ENCODE peak calls at places on chromosomes 16 and 17, in seven cellular contexts. I is NAMALWA; O is activated CD4-positive, alpha-beta T cell treated with anti-CD3 and anti-CD28 coated beads for 1 hour; H is body of pancreas; J is AG04450; M is NCI-H1436; Z is activated effector memory CD4-positive, alpha-beta T cell treated with Interleukin-2 at 50 U/mL for 16 hours. D is an unnamed sample.
A peak's percentile ranks its signal among the peaks of the same experiment; 100 is the strongest.

GRCh38 chr16:72203401-72203800 is 31.4 kb upstream of the PMFBP1 start:
- DNase-seq in I (peak; percentile 12), O (no peak), H (no peak), J (no peak), M (no peak), Z (no peak), D (no peak)

GRCh38 chr17:27980035-27980434 is 62.4 kb upstream of the NLK start:
- DNase-seq in I (no peak), O (no peak), H (no peak), J (peak; percentile 7), M (no peak), Z (no peak), D (no peak)

GRCh38 chr16:85563515-85564276 is 49.4 kb upstream of the GSE1 start:
- DNase-seq in I (no peak), O (no peak), H (peak; percentile 63), J (no peak), M (no peak), Z (no peak), D (no peak)

GRCh38 chr17:48841395-48841831 is 10.6 kb downstream of the CALCOCO2 start:
- DNase-seq in I (peak; percentile 65), O (no peak), H (peak; percentile 17), J (peak; percentile 10), M (no peak), Z (no peak), D (no peak)

GRCh38 chr16:68972720-68973119 is 129.4 kb downstream of the TANGO6 start:
- DNase-seq in I (no peak), O (no peak), H (no peak), J (peak; percentile 23), M (peak; percentile 22), Z (no peak), D (no peak)

GRCh38 chr16:5073279-5073629 is 1.6 kb downstream of the ALG1 start:
- DNase-seq in I (no peak), O (no peak), H (no peak), J (no peak), M (no peak), Z (no peak), D (no peak)

GRCh38 chr16:82226327-82226726 is 56.3 kb upstream of the MPHOSPH6 start:
- DNase-seq in I (no peak), O (no peak), H (no peak), J (no peak), M (no peak), Z (no peak), D (no peak)

GRCh38 chr17:335691-336090 is 16.9 kb downstream of the RPH3AL start:
- DNase-seq in I (no peak), O (no peak), H (peak; percentile 72), J (no peak), M (no peak), Z (no peak), D (no peak)

GRCh38 chr16:83992624-83993023 is 24.6 kb downstream of the NECAB2 start:
- DNase-seq in I (no peak), O (no peak), H (peak; percentile 86), J (peak; percentile 11), M (no peak), Z (no peak), D (no peak)

GRCh38 chr17:58702045-58702476 is 9.7 kb downstream of the RAD51C start:
- DNase-seq in I (no peak), O (no peak), H (no peak), J (no peak), M (no peak), Z (no peak), D (no peak)

GRCh38 chr16:4086153-4086552 is 30.1 kb downstream of the ADCY9 start:
- DNase-seq in I (no peak), O (no peak), H (no peak), J (no peak), M (no peak), Z (no peak), D (no peak)

GRCh38 chr17:62761884-62762283 is 46.2 kb downstream of the MARCHF10 start:
- DNase-seq in I (no peak), O (no peak), H (no peak), J (no peak), M (no peak), Z (no peak), D (no peak)

GRCh38 chr16:24969071-24969470 is 46.1 kb downstream of the ARHGAP17 start:
- DNase-seq in I (no peak), O (no peak), H (no peak), J (no peak), M (no peak), Z (no peak), D (no peak)

GRCh38 chr16:64468515-64469090 is 653.3 kb downstream of the CDH11 start:
- DNase-seq in I (no peak), O (no peak), H (no peak), J (no peak), M (no peak), Z (no peak), D (no peak)

D was measured in activated T-helper 1 cell treated with Interleukin-2 at 50 U/mL for 16 hours.